ENCODE peak calls at places on chromosomes 11 and 22, in seven cellular contexts. G, O, L, I, C, P and B are unnamed samples.
A peak's percentile ranks its signal among the peaks of the same experiment; 100 is the strongest.

GRCh38 chr22:44782286-44782830 is 30.0 kb downstream of the ARHGAP8 start:
- DNase-seq in G (peak; percentile 54), O (no peak), L (no peak), I (no peak), C (no peak), P (no peak), B (no peak)

GRCh38 chr11:61011950-61012830 is 40.7 kb downstream of the CD6 start:
- DNase-seq in G (no peak), O (peak; percentile 54), L (no peak), I (no peak), C (no peak), P (no peak), B (no peak)

GRCh38 chr11:31690041-31690440 is 121.1 kb downstream of the PAX6 start:
- DNase-seq in G (no peak), O (no peak), L (no peak), I (no peak), C (no peak), P (no peak), B (no peak)

GRCh38 chr11:72039108-72039850 is 40.6 kb downstream of the IL18BP start:
- DNase-seq in G (peak; percentile 90), O (peak; percentile 64), L (peak; percentile 65), I (no peak), C (peak; percentile 83), P (peak; percentile 88), B (no peak)

GRCh38 chr11:9265211-9266131 is at the start of gene DENND5A:
- DNase-seq in G (peak; percentile 74), O (peak; percentile 100), L (peak; percentile 94), I (peak; percentile 68), C (peak; percentile 77), P (peak; percentile 90), B (peak; percentile 94)

GRCh38 chr22:31739795-31740201 is 10.1 kb downstream of the PRR14L start:
- DNase-seq in G (no peak), O (no peak), L (no peak), I (no peak), C (no peak), P (peak; percentile 50), B (no peak)

GRCh38 chr11:128686745-128687177 is 7.1 kb upstream of the FLI1 start:
- DNase-seq in G (no peak), O (peak; percentile 71), L (peak; percentile 54), I (no peak), C (peak; percentile 63), P (peak; percentile 37), B (peak; percentile 55)

GRCh38 chr22:42692239-42693054 is 28.2 kb downstream of the A4GALT start:
- DNase-seq in G (no peak), O (no peak), L (no peak), I (no peak), C (no peak), P (no peak), B (peak; percentile 73)

GRCh38 chr11:43738600-43739409 is 58.3 kb downstream of the HSD17B12 start:
- DNase-seq in G (no peak), O (no peak), L (peak; percentile 86), I (peak; percentile 49), C (no peak), P (peak; percentile 34), B (no peak)

GRCh38 chr22:48415535-48415934 is 1412.1 kb downstream of the BRD1 start:
- DNase-seq in G (no peak), O (no peak), L (no peak), I (no peak), C (no peak), P (no peak), B (no peak)

GRCh38 chr11:120123946-120124345 is 14.0 kb downstream of the TRIM29 start:
- DNase-seq in G (no peak), O (no peak), L (no peak), I (no peak), C (peak; percentile 18), P (no peak), B (no peak)

GRCh38 chr11:62143727-62144126 is 19.9 kb downstream of the INCENP start:
- DNase-seq in G (peak; percentile 16), O (peak; percentile 26), L (no peak), I (no peak), C (no peak), P (no peak), B (no peak)

GRCh38 chr11:118845369-118845768 is 38.3 kb upstream of the CXCR5 start:
- DNase-seq in G (no peak), O (no peak), L (no peak), I (peak; percentile 2), C (no peak), P (no peak), B (peak; percentile 45)

GRCh38 chr11:98772799-98773198 is 247.9 kb upstream of the CNTN5 start:
- DNase-seq in G (no peak), O (no peak), L (no peak), I (no peak), C (no peak), P (no peak), B (no peak)

GRCh38 chr11:34495724-34496377 is 17.7 kb downstream of the ELF5 start:
- DNase-seq in G (no peak), O (no peak), L (no peak), I (peak; percentile 55), C (no peak), P (no peak), B (no peak)

GRCh38 chr11:125569913-125570621 is 790 bp downstream of the EI24 start:
- DNase-seq in G (no peak), O (peak; percentile 10), L (no peak), I (no peak), C (no peak), P (peak; percentile 85), B (peak; percentile 39)

GRCh38 chr11:121198491-121198890 is 94.1 kb upstream of the SC5D start:
- DNase-seq in G (no peak), O (no peak), L (no peak), I (no peak), C (no peak), P (no peak), B (no peak)

GRCh38 chr11:103878646-103879045 is 157.8 kb upstream of the DDI1 start:
- DNase-seq in G (no peak), O (no peak), L (no peak), I (no peak), C (no peak), P (no peak), B (no peak)

DNA sequence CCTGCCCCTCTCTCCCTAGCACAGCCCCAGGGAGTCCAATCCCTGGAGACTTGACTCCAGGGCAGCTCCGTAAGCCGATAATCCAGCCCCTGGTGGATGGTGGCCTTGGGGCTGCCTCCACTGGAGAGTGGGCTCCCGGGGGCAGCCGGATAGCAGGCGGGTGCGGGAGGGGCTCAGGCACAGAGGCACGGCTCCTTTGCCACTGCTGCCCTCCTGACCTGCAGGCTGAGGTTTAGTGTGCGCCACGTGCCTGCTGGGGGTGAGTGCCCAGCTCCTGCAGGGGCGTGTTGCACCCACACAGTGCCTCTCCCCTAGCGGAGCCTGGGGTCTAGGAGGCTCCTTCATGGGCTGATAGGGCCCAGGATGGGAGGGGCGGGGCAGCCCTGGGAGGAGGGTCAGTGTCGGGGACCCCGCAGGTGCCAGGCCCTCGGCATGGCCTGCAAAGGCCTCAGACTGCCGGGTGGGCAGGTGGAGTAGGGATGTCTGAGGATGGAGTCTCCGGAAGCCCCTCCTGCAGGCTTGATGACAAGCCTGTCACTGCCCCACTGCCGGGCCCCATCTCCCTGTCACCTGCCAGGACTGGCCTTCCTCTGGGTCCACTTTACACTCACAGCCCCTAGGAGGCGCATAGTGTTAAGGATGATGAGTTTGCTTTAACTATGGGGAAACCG is 5.6 kb downstream of the DUSP8 start:
- DNase-seq in G (no peak), O (no peak), L (no peak), I (no peak), C (no peak), P (no peak), B (no peak)
- TF ChIP-seq CTCF in G (no peak), O (no peak), L (no peak), I (no peak), C (no peak), P (no peak), B (no peak)

GRCh38 chr11:7903940-7904339 is 27.1 kb downstream of the OR10A6 start:
- DNase-seq in G (peak; percentile 46), O (no peak), L (no peak), I (no peak), C (peak; percentile 21), P (no peak), B (no peak)

GRCh38 chr11:7906481-7906880 is 24.6 kb downstream of the OR10A6 start:
- DNase-seq in G (no peak), O (no peak), L (no peak), I (no peak), C (no peak), P (no peak), B (no peak)

GRCh38 chr11:7905549-7905948 is 25.5 kb downstream of the OR10A6 start:
- DNase-seq in G (no peak), O (no peak), L (no peak), I (no peak), C (no peak), P (no peak), B (no peak)

GRCh38 chr11:7905961-7906429 is 25.1 kb downstream of the OR10A6 start:
- DNase-seq in G (no peak), O (no peak), L (no peak), I (peak; percentile 54), C (no peak), P (no peak), B (no peak)

DNA sequence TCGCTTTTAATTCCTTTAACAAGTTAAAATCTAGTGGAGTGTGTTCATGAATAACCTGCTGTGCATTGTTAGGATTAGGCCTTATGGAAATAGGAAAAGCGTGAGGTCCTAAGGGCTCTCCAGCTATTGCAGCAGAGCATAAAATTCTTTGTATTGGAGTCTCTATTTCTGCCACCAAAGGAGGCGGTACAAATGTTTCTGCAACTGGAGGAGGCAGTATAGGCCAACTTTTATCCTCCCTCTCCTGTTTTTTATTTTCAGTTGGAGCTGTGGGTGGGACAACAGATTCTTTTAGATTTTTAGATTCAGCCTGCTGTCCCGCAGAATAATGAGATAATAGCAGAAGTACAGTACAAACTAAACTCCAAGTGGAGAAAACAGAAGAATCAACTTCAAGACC is 26.2 kb downstream of the OR10A6 start:
- DNase-seq in G (no peak), O (no peak), L (no peak), I (no peak), C (no peak), P (no peak), B (no peak)
- TF ChIP-seq CTCF in G (no peak), O (peak; percentile 57), L (no peak), I (no peak), C (no peak), P (no peak), B (no peak)

GRCh38 chr22:26890870-26891269 is 233.5 kb downstream of the MIAT start:
- DNase-seq in G (no peak), O (no peak), L (peak; percentile 23), I (peak; percentile 42), C (no peak), P (no peak), B (no peak)
- TF ChIP-seq CTCF in G (no peak), O (no peak), L (no peak), I (no peak), C (no peak), P (no peak), B (no peak)

DNA sequence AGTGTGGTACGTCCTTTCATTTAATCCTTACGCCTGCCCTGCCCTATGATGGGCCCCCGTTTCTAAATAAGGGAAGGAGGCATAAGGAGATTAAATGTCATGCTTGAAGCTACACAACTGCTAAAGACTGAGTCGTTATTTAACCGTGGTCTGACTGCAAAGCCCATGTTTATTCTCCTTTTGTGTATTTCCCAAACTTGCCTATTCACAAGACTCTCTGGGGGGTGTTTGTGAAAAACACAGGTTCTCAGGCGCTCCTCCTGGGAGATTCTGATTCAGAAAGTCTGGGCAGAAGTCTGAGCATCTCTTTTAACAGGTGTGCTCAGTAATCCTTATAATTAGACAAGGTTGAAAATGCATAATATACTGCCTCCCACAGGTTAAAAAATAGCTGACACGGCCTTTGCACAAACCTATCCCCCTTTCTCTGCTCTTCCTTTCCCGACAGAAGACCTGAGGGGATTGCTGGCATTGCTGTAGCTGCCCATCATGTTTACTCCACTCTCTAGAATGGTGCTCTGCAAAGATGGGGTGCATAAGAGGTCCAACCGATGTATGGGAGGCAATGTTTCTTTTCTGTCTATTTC is 56.4 kb upstream of the ZBTB44 start:
- DNase-seq in G (no peak), O (no peak), L (no peak), I (no peak), C (no peak), P (no peak), B (peak; percentile 27)
- TF ChIP-seq CTCF in G (no peak), O (no peak), L (no peak), I (no peak), C (no peak), P (no peak), B (peak; percentile 2)